ENCODE peak calls at places on chromosome 4, in eight cellular contexts. One of them, this sample, is unnamed. For H3K9me3, the result is how much of the 10 kb centered on the place peaks cover.

GRCh38 chr4:14184265-14184664 is 556.7 kb upstream of the BOD1L1 start:
- DNase-seq in A549: no peak
- DNase-seq in MG63: peak
- DNase-seq in breast epithelium: no peak
- DNase-seq in aorta: no peak
- DNase-seq in HCT116: no peak
- DNase-seq in MM.1S: no peak
- DNase-seq in neuronal stem cell: no peak
- DNase-seq in this sample: no peak

GRCh38 chr4:25608644-25609043 is 47.0 kb upstream of the SLC34A2 start:
- DNase-seq in MG63: no peak
- DNase-seq in aorta: no peak
- DNase-seq in breast epithelium: no peak
- DNase-seq in A549: no peak
- DNase-seq in HCT116: no peak
- DNase-seq in neuronal stem cell: no peak
- DNase-seq in MM.1S: no peak
- DNase-seq in this sample: no peak

GRCh38 chr4:53908661-53909078 is 155.7 kb downstream of the CHIC2 start:
- DNase-seq in MM.1S: peak
- DNase-seq in MG63: peak
- DNase-seq in neuronal stem cell: peak
- DNase-seq in A549: peak
- DNase-seq in aorta: no peak
- DNase-seq in HCT116: peak
- DNase-seq in breast epithelium: no peak
- DNase-seq in this sample: no peak

GRCh38 chr4:2829933-2830451 is 13.7 kb upstream of the ADD1 start:
- DNase-seq in MM.1S: no peak
- DNase-seq in breast epithelium: no peak
- DNase-seq in A549: no peak
- DNase-seq in aorta: peak
- DNase-seq in neuronal stem cell: no peak
- DNase-seq in MG63: no peak
- DNase-seq in HCT116: no peak
- DNase-seq in this sample: peak

GRCh38 chr4:7967501-7968261 is 28.0 kb upstream of the AFAP1 start:
- DNase-seq in neuronal stem cell: no peak
- DNase-seq in HCT116: no peak
- DNase-seq in MG63: peak
- DNase-seq in breast epithelium: no peak
- DNase-seq in aorta: peak
- DNase-seq in A549: no peak
- DNase-seq in MM.1S: no peak
- DNase-seq in this sample: no peak

GRCh38 chr4:12724520-12724919 is 759.6 kb downstream of the RAB28 start:
- DNase-seq in HCT116: no peak
- DNase-seq in A549: peak
- DNase-seq in MM.1S: peak
- DNase-seq in aorta: no peak
- DNase-seq in breast epithelium: no peak
- DNase-seq in MG63: no peak
- DNase-seq in neuronal stem cell: no peak
- DNase-seq in this sample: no peak

GRCh38 chr4:123291329-123291728 is 105.3 kb upstream of the SPRY1 start:
- DNase-seq in breast epithelium: no peak
- DNase-seq in neuronal stem cell: no peak
- DNase-seq in A549: no peak
- DNase-seq in HCT116: no peak
- DNase-seq in MG63: no peak
- DNase-seq in MM.1S: no peak
- DNase-seq in aorta: no peak
- DNase-seq in this sample: no peak

GRCh38 chr4:92099851-92100250 is 203.9 kb upstream of the GRID2 start:
- DNase-seq in aorta: no peak
- DNase-seq in MM.1S: no peak
- DNase-seq in neuronal stem cell: no peak
- DNase-seq in HCT116: no peak
- DNase-seq in breast epithelium: no peak
- DNase-seq in A549: no peak
- DNase-seq in MG63: peak
- DNase-seq in this sample: no peak

GRCh38 chr4:114561590-114561989 is 37.0 kb upstream of the UGT8 start:
- DNase-seq in aorta: no peak
- DNase-seq in breast epithelium: no peak
- DNase-seq in MG63: no peak
- DNase-seq in neuronal stem cell: no peak
- DNase-seq in MM.1S: no peak
- DNase-seq in HCT116: no peak
- DNase-seq in A549: no peak
- DNase-seq in this sample: no peak

GRCh38 chr4:8495803-8496202 is 55.2 kb downstream of the TRMT44 start:
- DNase-seq in breast epithelium: no peak
- DNase-seq in MG63: no peak
- DNase-seq in HCT116: no peak
- DNase-seq in neuronal stem cell: no peak
- DNase-seq in MM.1S: no peak
- DNase-seq in aorta: no peak
- DNase-seq in A549: no peak
- DNase-seq in this sample: no peak

GRCh38 chr4:61583696-61584095 is 383.6 kb downstream of the ADGRL3 start:
- DNase-seq in A549: no peak
- DNase-seq in MG63: no peak
- DNase-seq in breast epithelium: no peak
- DNase-seq in aorta: no peak
- DNase-seq in MM.1S: no peak
- DNase-seq in HCT116: no peak
- DNase-seq in neuronal stem cell: no peak
- DNase-seq in this sample: no peak

GRCh38 chr4:156362581-156362980 is 408.9 kb upstream of the CTSO start:
- DNase-seq in MG63: no peak
- DNase-seq in neuronal stem cell: no peak
- DNase-seq in HCT116: no peak
- DNase-seq in aorta: no peak
- DNase-seq in MM.1S: no peak
- DNase-seq in breast epithelium: no peak
- DNase-seq in A549: no peak
- DNase-seq in this sample: no peak

GRCh38 chr4:3853388-3854035 is 87.3 kb downstream of the ADRA2C start:
- DNase-seq in MM.1S: no peak
- DNase-seq in breast epithelium: no peak
- DNase-seq in HCT116: no peak
- DNase-seq in neuronal stem cell: no peak
- DNase-seq in aorta: no peak
- DNase-seq in A549: no peak
- DNase-seq in MG63: no peak
- DNase-seq in this sample: no peak

GRCh38 chr4:177964693-177965168 is 522.5 kb upstream of the AGA start:
- DNase-seq in A549: no peak
- DNase-seq in neuronal stem cell: no peak
- DNase-seq in HCT116: no peak
- DNase-seq in aorta: no peak
- DNase-seq in breast epithelium: no peak
- DNase-seq in MG63: no peak
- DNase-seq in MM.1S: no peak
- DNase-seq in this sample: no peak

GRCh38 chr4:40040908-40041307 is 15.7 kb upstream of the N4BP2 start:
- DNase-seq in MM.1S: no peak
- DNase-seq in aorta: no peak
- DNase-seq in neuronal stem cell: no peak
- DNase-seq in A549: no peak
- DNase-seq in breast epithelium: no peak
- DNase-seq in HCT116: no peak
- DNase-seq in MG63: no peak
- DNase-seq in this sample: no peak

GRCh38 chr4:20687894-20688293 is 12.4 kb upstream of the PACRGL start:
- DNase-seq in neuronal stem cell: no peak
- DNase-seq in MM.1S: no peak
- DNase-seq in MG63: peak
- DNase-seq in HCT116: no peak
- DNase-seq in breast epithelium: no peak
- DNase-seq in aorta: no peak
- DNase-seq in A549: no peak
- DNase-seq in this sample: no peak

GRCh38 chr4:158805628-158806471 is 37.0 kb downstream of the FNIP2 start:
- DNase-seq in MM.1S: no peak
- DNase-seq in aorta: no peak
- DNase-seq in HCT116: no peak
- DNase-seq in breast epithelium: peak
- DNase-seq in A549: no peak
- DNase-seq in MG63: no peak
- DNase-seq in neuronal stem cell: no peak
- DNase-seq in this sample: no peak

GRCh38 chr4:169070895-169071218 is 60.8 kb upstream of the CBR4 start:
- DNase-seq in A549: peak
- DNase-seq in aorta: no peak
- DNase-seq in MG63: peak
- DNase-seq in MM.1S: no peak
- DNase-seq in neuronal stem cell: no peak
- DNase-seq in HCT116: no peak
- DNase-seq in breast epithelium: peak
- DNase-seq in this sample: no peak

GRCh38 chr4:150078996-150079581 is 844 bp downstream of the DCLK2 start:
- DNase-seq in MM.1S: peak
- DNase-seq in A549: peak
- DNase-seq in neuronal stem cell: peak
- DNase-seq in breast epithelium: no peak
- DNase-seq in aorta: peak
- DNase-seq in HCT116: no peak
- DNase-seq in MG63: peak
- DNase-seq in this sample: no peak

GRCh38 chr4:180828455-180829018 is 1414.7 kb upstream of the TENM3 start:
- DNase-seq in MM.1S: peak
- DNase-seq in neuronal stem cell: peak
- DNase-seq in A549: no peak
- DNase-seq in breast epithelium: no peak
- DNase-seq in HCT116: peak
- DNase-seq in aorta: no peak
- DNase-seq in MG63: no peak
- DNase-seq in this sample: no peak

GRCh38 chr4:67152976-67153375 is 392.3 kb downstream of the CENPC start:
- DNase-seq in A549: no peak
- DNase-seq in aorta: no peak
- DNase-seq in MM.1S: no peak
- DNase-seq in HCT116: no peak
- DNase-seq in neuronal stem cell: no peak
- DNase-seq in MG63: no peak
- DNase-seq in breast epithelium: no peak
- DNase-seq in this sample: no peak

GRCh38 chr4:2786152-2786671 is 6.7 kb upstream of the SH3BP2 start:
- DNase-seq in breast epithelium: no peak
- DNase-seq in neuronal stem cell: no peak
- DNase-seq in A549: no peak
- DNase-seq in HCT116: no peak
- DNase-seq in MG63: no peak
- DNase-seq in aorta: no peak
- DNase-seq in MM.1S: no peak
- DNase-seq in this sample: no peak

GRCh38 chr4:184464759-184465454 is 9.4 kb downstream of the IRF2 start:
- DNase-seq in breast epithelium: no peak
- DNase-seq in neuronal stem cell: no peak
- DNase-seq in HCT116: no peak
- DNase-seq in aorta: no peak
- DNase-seq in MM.1S: no peak
- DNase-seq in MG63: no peak
- DNase-seq in A549: no peak
- DNase-seq in this sample: no peak

GRCh38 chr4:98386-98785 is 25.9 kb upstream of the ZNF718 start:
- DNase-seq in MM.1S: no peak
- DNase-seq in MG63: no peak
- DNase-seq in breast epithelium: no peak
- DNase-seq in HCT116: no peak
- DNase-seq in A549: no peak
- DNase-seq in neuronal stem cell: no peak
- DNase-seq in aorta: no peak
- DNase-seq in this sample: no peak
- H3K9me3 ChIP-seq in MM.1S: under half
- H3K9me3 ChIP-seq in MG63: under half
- H3K9me3 ChIP-seq in breast epithelium: half or more
- H3K9me3 ChIP-seq in HCT116: under half
- H3K9me3 ChIP-seq in A549: under half
- H3K9me3 ChIP-seq in neuronal stem cell: under half
- H3K9me3 ChIP-seq in aorta: under half
- H3K9me3 ChIP-seq in this sample: under half

DNA sequence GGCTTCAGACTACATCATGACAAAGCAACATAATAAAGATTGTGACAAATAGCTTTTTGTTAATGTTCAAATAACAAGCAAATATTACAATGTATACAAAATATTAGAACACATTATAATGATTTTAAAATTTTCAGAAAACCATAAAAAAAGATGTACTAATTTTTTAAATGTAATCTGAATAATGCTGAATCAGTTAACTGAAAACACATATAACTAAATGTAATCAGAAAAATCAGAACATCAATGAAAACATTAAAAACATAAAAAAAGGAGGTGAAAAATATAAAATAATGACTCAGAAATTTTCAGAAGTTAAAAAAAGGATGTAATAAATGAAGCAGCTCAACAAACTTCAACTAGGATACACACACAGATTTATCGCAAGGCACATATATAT is 53.5 kb downstream of the ZNF721 start:
- DNase-seq in aorta: no peak
- DNase-seq in MG63: no peak
- DNase-seq in breast epithelium: no peak
- DNase-seq in HCT116: no peak
- DNase-seq in neuronal stem cell: no peak
- DNase-seq in A549: no peak
- DNase-seq in MM.1S: no peak
- DNase-seq in this sample: no peak
- H3K9me3 ChIP-seq in aorta: under half
- H3K9me3 ChIP-seq in MG63: half or more
- H3K9me3 ChIP-seq in breast epithelium: half or more
- H3K9me3 ChIP-seq in HCT116: half or more
- H3K9me3 ChIP-seq in neuronal stem cell: under half
- H3K9me3 ChIP-seq in A549: half or more
- H3K9me3 ChIP-seq in MM.1S: under half
- H3K9me3 ChIP-seq in this sample: half or more

GRCh38 chr4:163191999-163192398 is 25.3 kb upstream of the NAF1 start:
- DNase-seq in A549: no peak
- DNase-seq in MG63: no peak
- DNase-seq in MM.1S: peak
- DNase-seq in HCT116: peak
- DNase-seq in breast epithelium: no peak
- DNase-seq in aorta: no peak
- DNase-seq in neuronal stem cell: no peak
- DNase-seq in this sample: no peak
- H3K9me3 ChIP-seq in A549: under half
- H3K9me3 ChIP-seq in MG63: under half
- H3K9me3 ChIP-seq in MM.1S: under half
- H3K9me3 ChIP-seq in HCT116: under half
- H3K9me3 ChIP-seq in breast epithelium: under half
- H3K9me3 ChIP-seq in aorta: under half
- H3K9me3 ChIP-seq in neuronal stem cell: under half
- H3K9me3 ChIP-seq in this sample: under half

GRCh38 chr4:148922497-148922896 is 480.3 kb upstream of the NR3C2 start:
- DNase-seq in MG63: no peak
- DNase-seq in HCT116: no peak
- DNase-seq in MM.1S: no peak
- DNase-seq in A549: no peak
- DNase-seq in breast epithelium: no peak
- DNase-seq in neuronal stem cell: no peak
- DNase-seq in aorta: no peak
- DNase-seq in this sample: no peak

GRCh38 chr4:148926861-148927260 is 484.6 kb upstream of the NR3C2 start:
- DNase-seq in HCT116: no peak
- DNase-seq in A549: no peak
- DNase-seq in MM.1S: no peak
- DNase-seq in aorta: peak
- DNase-seq in neuronal stem cell: no peak
- DNase-seq in MG63: peak
- DNase-seq in breast epithelium: no peak
- DNase-seq in this sample: no peak

GRCh38 chr4:148923881-148924280 is 481.7 kb upstream of the NR3C2 start:
- DNase-seq in MG63: no peak
- DNase-seq in neuronal stem cell: no peak
- DNase-seq in aorta: no peak
- DNase-seq in HCT116: no peak
- DNase-seq in MM.1S: no peak
- DNase-seq in breast epithelium: no peak
- DNase-seq in A549: no peak
- DNase-seq in this sample: no peak
- H3K9me3 ChIP-seq in MG63: under half
- H3K9me3 ChIP-seq in neuronal stem cell: under half
- H3K9me3 ChIP-seq in aorta: under half
- H3K9me3 ChIP-seq in HCT116: under half
- H3K9me3 ChIP-seq in MM.1S: under half
- H3K9me3 ChIP-seq in breast epithelium: under half
- H3K9me3 ChIP-seq in A549: under half
- H3K9me3 ChIP-seq in this sample: under half

This sample was measured in T-helper 17 cell.